ENCODE peak calls at places on chromosomes 16 and 17, in seven cellular contexts. One of them, this sample, is unnamed.
A peak's percentile ranks its signal among the peaks of the same experiment; 100 is the strongest.

GRCh38 chr17:10033449-10033848 is 128.4 kb upstream of the RCVRN start:
- DNase-seq in left kidney: peak; percentile 41
- DNase-seq in A172: no peak
- DNase-seq in uterus: no peak
- DNase-seq in fibroblast of pulmonary artery: no peak
- DNase-seq in hippocampal formation: no peak
- DNase-seq in NCI-H1092: no peak
- DNase-seq in this sample: no peak

GRCh38 chr17:75592364-75593020 is 4.9 kb downstream of the MYO15B start:
- DNase-seq in hippocampal formation: no peak
- DNase-seq in A172: no peak
- DNase-seq in fibroblast of pulmonary artery: no peak
- DNase-seq in NCI-H1092: no peak
- DNase-seq in uterus: no peak
- DNase-seq in left kidney: no peak
- DNase-seq in this sample: no peak

GRCh38 chr17:55990332-55991006 is 162.8 kb upstream of the ANKFN1 start:
- DNase-seq in hippocampal formation: no peak
- DNase-seq in uterus: no peak
- DNase-seq in NCI-H1092: no peak
- DNase-seq in fibroblast of pulmonary artery: no peak
- DNase-seq in A172: no peak
- DNase-seq in left kidney: peak; percentile 72
- DNase-seq in this sample: no peak

GRCh38 chr16:10992797-10993196 is 48.4 kb downstream of the CLEC16A start:
- DNase-seq in uterus: no peak
- DNase-seq in hippocampal formation: no peak
- DNase-seq in fibroblast of pulmonary artery: peak; percentile 67
- DNase-seq in NCI-H1092: no peak
- DNase-seq in A172: peak; percentile 85
- DNase-seq in left kidney: no peak
- DNase-seq in this sample: peak; percentile 21

GRCh38 chr17:79573196-79573929 is 37.5 kb downstream of the RBFOX3 start:
- DNase-seq in A172: peak; percentile 73
- DNase-seq in uterus: no peak
- DNase-seq in left kidney: no peak
- DNase-seq in NCI-H1092: no peak
- DNase-seq in hippocampal formation: no peak
- DNase-seq in fibroblast of pulmonary artery: no peak
- DNase-seq in this sample: no peak

GRCh38 chr17:43398724-43399595 is at the start of gene ARL4D:
- DNase-seq in hippocampal formation: peak; percentile 50
- DNase-seq in fibroblast of pulmonary artery: peak; percentile 78
- DNase-seq in uterus: peak; percentile 91
- DNase-seq in left kidney: peak; percentile 93
- DNase-seq in NCI-H1092: peak; percentile 81
- DNase-seq in A172: peak; percentile 63
- DNase-seq in this sample: peak; percentile 78

GRCh38 chr17:56595831-56596740 is 2.6 kb downstream of the NOG start:
- DNase-seq in A172: peak; percentile 69
- DNase-seq in hippocampal formation: no peak
- DNase-seq in left kidney: peak; percentile 75
- DNase-seq in uterus: no peak
- DNase-seq in NCI-H1092: peak; percentile 4
- DNase-seq in fibroblast of pulmonary artery: no peak
- DNase-seq in this sample: no peak

GRCh38 chr16:65392831-65393565 is 271.1 kb upstream of the CDH11 start:
- DNase-seq in left kidney: no peak
- DNase-seq in hippocampal formation: no peak
- DNase-seq in uterus: no peak
- DNase-seq in fibroblast of pulmonary artery: no peak
- DNase-seq in A172: peak; percentile 57
- DNase-seq in NCI-H1092: no peak
- DNase-seq in this sample: no peak

GRCh38 chr16:4375717-4376116 is 4.1 kb downstream of the VASN start:
- DNase-seq in uterus: no peak
- DNase-seq in A172: peak; percentile 87
- DNase-seq in NCI-H1092: no peak
- DNase-seq in fibroblast of pulmonary artery: no peak
- DNase-seq in left kidney: no peak
- DNase-seq in hippocampal formation: no peak
- DNase-seq in this sample: no peak

GRCh38 chr16:88065747-88066142 is 114.5 kb downstream of the BANP start:
- DNase-seq in uterus: no peak
- DNase-seq in left kidney: peak; percentile 15
- DNase-seq in fibroblast of pulmonary artery: no peak
- DNase-seq in hippocampal formation: no peak
- DNase-seq in NCI-H1092: no peak
- DNase-seq in A172: no peak
- DNase-seq in this sample: no peak

GRCh38 chr17:13599168-13599577 is 2.6 kb downstream of the HS3ST3A1 start:
- DNase-seq in A172: no peak
- DNase-seq in fibroblast of pulmonary artery: no peak
- DNase-seq in uterus: no peak
- DNase-seq in hippocampal formation: no peak
- DNase-seq in NCI-H1092: no peak
- DNase-seq in left kidney: no peak
- DNase-seq in this sample: no peak

GRCh38 chr17:47078801-47079200 is 99.7 kb upstream of the RPRML start:
- DNase-seq in hippocampal formation: no peak
- DNase-seq in NCI-H1092: no peak
- DNase-seq in fibroblast of pulmonary artery: no peak
- DNase-seq in uterus: no peak
- DNase-seq in A172: no peak
- DNase-seq in left kidney: no peak
- DNase-seq in this sample: no peak

GRCh38 chr17:66451188-66452149 is 149.1 kb downstream of the PRKCA start:
- DNase-seq in uterus: no peak
- DNase-seq in left kidney: peak; percentile 38
- DNase-seq in fibroblast of pulmonary artery: no peak
- DNase-seq in A172: no peak
- DNase-seq in NCI-H1092: no peak
- DNase-seq in hippocampal formation: no peak
- DNase-seq in this sample: no peak

GRCh38 chr17:5747276-5747675 is 163.0 kb upstream of the NLRP1 start:
- DNase-seq in NCI-H1092: no peak
- DNase-seq in fibroblast of pulmonary artery: no peak
- DNase-seq in uterus: no peak
- DNase-seq in left kidney: no peak
- DNase-seq in hippocampal formation: no peak
- DNase-seq in A172: no peak
- DNase-seq in this sample: no peak

GRCh38 chr17:29143894-29144293 is 36.3 kb downstream of the MYO18A start:
- DNase-seq in fibroblast of pulmonary artery: no peak
- DNase-seq in uterus: no peak
- DNase-seq in left kidney: peak; percentile 55
- DNase-seq in A172: peak; percentile 46
- DNase-seq in NCI-H1092: no peak
- DNase-seq in hippocampal formation: no peak
- DNase-seq in this sample: no peak

GRCh38 chr17:17077101-17077500 is 34.8 kb downstream of the MPRIP start:
- DNase-seq in A172: no peak
- DNase-seq in left kidney: no peak
- DNase-seq in fibroblast of pulmonary artery: no peak
- DNase-seq in hippocampal formation: no peak
- DNase-seq in NCI-H1092: no peak
- DNase-seq in uterus: peak; percentile 7
- DNase-seq in this sample: no peak

GRCh38 chr17:16991349-16992009 is 19.6 kb upstream of the TNFRSF13B start:
- DNase-seq in hippocampal formation: peak; percentile 47
- DNase-seq in left kidney: peak; percentile 89
- DNase-seq in NCI-H1092: peak; percentile 26
- DNase-seq in uterus: peak; percentile 63
- DNase-seq in fibroblast of pulmonary artery: peak; percentile 70
- DNase-seq in A172: peak; percentile 47
- DNase-seq in this sample: peak; percentile 33

GRCh38 chr17:51703364-51704341 is 443.3 kb downstream of the UTP18 start:
- DNase-seq in uterus: peak; percentile 34
- DNase-seq in A172: peak; percentile 48
- DNase-seq in fibroblast of pulmonary artery: peak; percentile 14
- DNase-seq in left kidney: peak; percentile 28
- DNase-seq in NCI-H1092: no peak
- DNase-seq in hippocampal formation: no peak
- DNase-seq in this sample: peak; percentile 26

GRCh38 chr17:6473128-6473767 is 29.0 kb downstream of the PIMREG start:
- DNase-seq in hippocampal formation: peak; percentile 24
- DNase-seq in left kidney: peak; percentile 92
- DNase-seq in NCI-H1092: peak; percentile 4
- DNase-seq in uterus: peak; percentile 61
- DNase-seq in A172: peak; percentile 87
- DNase-seq in fibroblast of pulmonary artery: peak; percentile 82
- DNase-seq in this sample: peak; percentile 72

GRCh38 chr16:86809458-86809955 is 231.2 kb downstream of the FOXL1 start:
- DNase-seq in hippocampal formation: no peak
- DNase-seq in uterus: no peak
- DNase-seq in NCI-H1092: no peak
- DNase-seq in fibroblast of pulmonary artery: peak; percentile 41
- DNase-seq in left kidney: no peak
- DNase-seq in A172: peak; percentile 99
- DNase-seq in this sample: peak; percentile 27